ENCODE peak calls at places on chromosomes 11 and 22, in eight cellular contexts. One of them, this sample, is unnamed.

GRCh38 chr11:118086913-118087768 is at the start of gene SMIM35:
- DNase-seq in fibroblast of lung: no peak
- DNase-seq in kidney epithelial cell: no peak
- DNase-seq in Peyer's patch: no peak
- DNase-seq in GM23338: no peak
- DNase-seq in epithelial cell of esophagus: no peak
- DNase-seq in choroid plexus epithelial cell: no peak
- DNase-seq in BE2C: no peak
- DNase-seq in this sample: no peak

GRCh38 chr22:40204331-40205116 is 26.8 kb downstream of the TNRC6B start:
- DNase-seq in fibroblast of lung: peak; percentile 72
- DNase-seq in kidney epithelial cell: no peak
- DNase-seq in Peyer's patch: no peak
- DNase-seq in GM23338: no peak
- DNase-seq in epithelial cell of esophagus: no peak
- DNase-seq in choroid plexus epithelial cell: peak; percentile 61
- DNase-seq in BE2C: peak; percentile 87
- DNase-seq in this sample: no peak

GRCh38 chr22:26568207-26568706 is 21.7 kb downstream of the TPST2 start:
- DNase-seq in fibroblast of lung: peak; percentile 74
- DNase-seq in kidney epithelial cell: peak; percentile 39
- DNase-seq in Peyer's patch: no peak
- DNase-seq in GM23338: peak; percentile 92
- DNase-seq in epithelial cell of esophagus: peak; percentile 98
- DNase-seq in choroid plexus epithelial cell: peak; percentile 24
- DNase-seq in BE2C: no peak
- DNase-seq in this sample: no peak

GRCh38 chr22:40396882-40397281 is 26.5 kb downstream of the SGSM3 start:
- DNase-seq in fibroblast of lung: peak; percentile 77
- DNase-seq in kidney epithelial cell: peak; percentile 69
- DNase-seq in Peyer's patch: no peak
- DNase-seq in GM23338: peak; percentile 79
- DNase-seq in epithelial cell of esophagus: peak; percentile 97
- DNase-seq in choroid plexus epithelial cell: peak; percentile 71
- DNase-seq in BE2C: peak; percentile 67
- DNase-seq in this sample: no peak

GRCh38 chr11:57493507-57494503 is 21.7 kb downstream of the SLC43A1 start:
- DNase-seq in fibroblast of lung: no peak
- DNase-seq in kidney epithelial cell: no peak
- DNase-seq in Peyer's patch: peak; percentile 87
- DNase-seq in GM23338: peak; percentile 97
- DNase-seq in epithelial cell of esophagus: peak; percentile 73
- DNase-seq in choroid plexus epithelial cell: peak; percentile 40
- DNase-seq in BE2C: peak; percentile 41
- DNase-seq in this sample: peak; percentile 81

GRCh38 chr11:129788278-129788677 is 27.4 kb upstream of the TMEM45B start:
- DNase-seq in fibroblast of lung: no peak
- DNase-seq in kidney epithelial cell: no peak
- DNase-seq in Peyer's patch: no peak
- DNase-seq in GM23338: no peak
- DNase-seq in epithelial cell of esophagus: no peak
- DNase-seq in choroid plexus epithelial cell: no peak
- DNase-seq in BE2C: no peak
- DNase-seq in this sample: no peak

GRCh38 chr11:44178381-44178780 is 82.9 kb downstream of the EXT2 start:
- DNase-seq in fibroblast of lung: peak; percentile 49
- DNase-seq in kidney epithelial cell: no peak
- DNase-seq in Peyer's patch: no peak
- DNase-seq in GM23338: peak; percentile 61
- DNase-seq in epithelial cell of esophagus: no peak
- DNase-seq in choroid plexus epithelial cell: peak; percentile 72
- DNase-seq in BE2C: no peak
- DNase-seq in this sample: no peak

GRCh38 chr11:44443836-44444769 is 121.4 kb upstream of the CD82 start:
- DNase-seq in fibroblast of lung: no peak
- DNase-seq in kidney epithelial cell: no peak
- DNase-seq in Peyer's patch: no peak
- DNase-seq in GM23338: peak; percentile 55
- DNase-seq in epithelial cell of esophagus: no peak
- DNase-seq in choroid plexus epithelial cell: no peak
- DNase-seq in BE2C: no peak
- DNase-seq in this sample: no peak

GRCh38 chr11:77497368-77497767 is 23.5 kb upstream of the PAK1 start:
- DNase-seq in fibroblast of lung: no peak
- DNase-seq in kidney epithelial cell: no peak
- DNase-seq in Peyer's patch: no peak
- DNase-seq in GM23338: no peak
- DNase-seq in epithelial cell of esophagus: no peak
- DNase-seq in choroid plexus epithelial cell: no peak
- DNase-seq in BE2C: no peak
- DNase-seq in this sample: no peak

GRCh38 chr11:45921561-45922424 is 663 bp upstream of the LARGE2 start:
- DNase-seq in fibroblast of lung: no peak
- DNase-seq in kidney epithelial cell: no peak
- DNase-seq in Peyer's patch: peak; percentile 65
- DNase-seq in GM23338: peak; percentile 98
- DNase-seq in epithelial cell of esophagus: no peak
- DNase-seq in choroid plexus epithelial cell: no peak
- DNase-seq in BE2C: no peak
- DNase-seq in this sample: no peak

GRCh38 chr11:64799925-64800632 is 2.9 kb downstream of the MAP4K2 start:
- DNase-seq in fibroblast of lung: no peak
- DNase-seq in kidney epithelial cell: no peak
- DNase-seq in Peyer's patch: no peak
- DNase-seq in GM23338: no peak
- DNase-seq in epithelial cell of esophagus: no peak
- DNase-seq in choroid plexus epithelial cell: no peak
- DNase-seq in BE2C: peak; percentile 35
- DNase-seq in this sample: no peak

GRCh38 chr11:1564535-1565172 is 7.4 kb downstream of the DUSP8 start:
- DNase-seq in fibroblast of lung: peak; percentile 92
- DNase-seq in kidney epithelial cell: peak; percentile 81
- DNase-seq in Peyer's patch: peak; percentile 76
- DNase-seq in GM23338: peak; percentile 84
- DNase-seq in epithelial cell of esophagus: peak; percentile 74
- DNase-seq in choroid plexus epithelial cell: peak; percentile 81
- DNase-seq in BE2C: peak; percentile 73
- DNase-seq in this sample: no peak

GRCh38 chr11:47233989-47234668 is 14.5 kb downstream of the ACP2 start:
- DNase-seq in fibroblast of lung: peak; percentile 73
- DNase-seq in kidney epithelial cell: no peak
- DNase-seq in Peyer's patch: no peak
- DNase-seq in GM23338: peak; percentile 68
- DNase-seq in epithelial cell of esophagus: peak; percentile 71
- DNase-seq in choroid plexus epithelial cell: peak; percentile 76
- DNase-seq in BE2C: peak; percentile 29
- DNase-seq in this sample: no peak

GRCh38 chr11:92024788-92025187 is 199.8 kb upstream of the FAT3 start:
- DNase-seq in fibroblast of lung: no peak
- DNase-seq in kidney epithelial cell: no peak
- DNase-seq in Peyer's patch: no peak
- DNase-seq in GM23338: no peak
- DNase-seq in epithelial cell of esophagus: peak; percentile 35
- DNase-seq in choroid plexus epithelial cell: no peak
- DNase-seq in BE2C: no peak
- DNase-seq in this sample: no peak

GRCh38 chr11:17564687-17565042 is 17.6 kb downstream of the OTOG start:
- DNase-seq in fibroblast of lung: no peak
- DNase-seq in kidney epithelial cell: no peak
- DNase-seq in Peyer's patch: no peak
- DNase-seq in GM23338: peak; percentile 64
- DNase-seq in epithelial cell of esophagus: no peak
- DNase-seq in choroid plexus epithelial cell: no peak
- DNase-seq in BE2C: no peak
- DNase-seq in this sample: no peak

GRCh38 chr11:6456361-6457073 is 15.7 kb upstream of the HPX start:
- DNase-seq in fibroblast of lung: no peak
- DNase-seq in kidney epithelial cell: no peak
- DNase-seq in Peyer's patch: no peak
- DNase-seq in GM23338: no peak
- DNase-seq in epithelial cell of esophagus: no peak
- DNase-seq in choroid plexus epithelial cell: no peak
- DNase-seq in BE2C: no peak
- DNase-seq in this sample: no peak

GRCh38 chr22:18970180-18970947 is 34.3 kb upstream of the PRODH start:
- DNase-seq in fibroblast of lung: peak; percentile 30
- DNase-seq in kidney epithelial cell: no peak
- DNase-seq in Peyer's patch: no peak
- DNase-seq in GM23338: peak; percentile 86
- DNase-seq in epithelial cell of esophagus: peak; percentile 7
- DNase-seq in choroid plexus epithelial cell: no peak
- DNase-seq in BE2C: peak; percentile 74
- DNase-seq in this sample: peak; percentile 43
- TF ChIP-seq CTCF in fibroblast of lung: no peak
- TF ChIP-seq CTCF in kidney epithelial cell: no peak
- TF ChIP-seq CTCF in Peyer's patch: peak; percentile 4
- TF ChIP-seq CTCF in GM23338: peak; percentile 10
- TF ChIP-seq CTCF in epithelial cell of esophagus: no peak
- TF ChIP-seq CTCF in choroid plexus epithelial cell: no peak
- TF ChIP-seq CTCF in BE2C: no peak
- TF ChIP-seq CTCF in this sample: no peak

GRCh38 chr11:128550967-128551522 is 36.3 kb downstream of the ETS1 start:
- DNase-seq in fibroblast of lung: no peak
- DNase-seq in kidney epithelial cell: no peak
- DNase-seq in Peyer's patch: no peak
- DNase-seq in GM23338: no peak
- DNase-seq in epithelial cell of esophagus: no peak
- DNase-seq in choroid plexus epithelial cell: no peak
- DNase-seq in BE2C: no peak
- DNase-seq in this sample: no peak

GRCh38 chr11:128555606-128556005 is 31.8 kb downstream of the ETS1 start:
- DNase-seq in fibroblast of lung: peak; percentile 39
- DNase-seq in kidney epithelial cell: no peak
- DNase-seq in Peyer's patch: no peak
- DNase-seq in GM23338: peak; percentile 68
- DNase-seq in epithelial cell of esophagus: peak; percentile 29
- DNase-seq in choroid plexus epithelial cell: peak; percentile 54
- DNase-seq in BE2C: peak; percentile 53
- DNase-seq in this sample: no peak

GRCh38 chr11:128551641-128552335 is 35.6 kb downstream of the ETS1 start:
- DNase-seq in fibroblast of lung: no peak
- DNase-seq in kidney epithelial cell: no peak
- DNase-seq in Peyer's patch: peak; percentile 62
- DNase-seq in GM23338: no peak
- DNase-seq in epithelial cell of esophagus: no peak
- DNase-seq in choroid plexus epithelial cell: no peak
- DNase-seq in BE2C: no peak
- DNase-seq in this sample: peak; percentile 50

GRCh38 chr11:128552783-128553661 is 34.3 kb downstream of the ETS1 start:
- DNase-seq in fibroblast of lung: peak; percentile 61
- DNase-seq in kidney epithelial cell: peak; percentile 75
- DNase-seq in Peyer's patch: peak; percentile 83
- DNase-seq in GM23338: no peak
- DNase-seq in epithelial cell of esophagus: peak; percentile 96
- DNase-seq in choroid plexus epithelial cell: no peak
- DNase-seq in BE2C: no peak
- DNase-seq in this sample: peak; percentile 78

DNA sequence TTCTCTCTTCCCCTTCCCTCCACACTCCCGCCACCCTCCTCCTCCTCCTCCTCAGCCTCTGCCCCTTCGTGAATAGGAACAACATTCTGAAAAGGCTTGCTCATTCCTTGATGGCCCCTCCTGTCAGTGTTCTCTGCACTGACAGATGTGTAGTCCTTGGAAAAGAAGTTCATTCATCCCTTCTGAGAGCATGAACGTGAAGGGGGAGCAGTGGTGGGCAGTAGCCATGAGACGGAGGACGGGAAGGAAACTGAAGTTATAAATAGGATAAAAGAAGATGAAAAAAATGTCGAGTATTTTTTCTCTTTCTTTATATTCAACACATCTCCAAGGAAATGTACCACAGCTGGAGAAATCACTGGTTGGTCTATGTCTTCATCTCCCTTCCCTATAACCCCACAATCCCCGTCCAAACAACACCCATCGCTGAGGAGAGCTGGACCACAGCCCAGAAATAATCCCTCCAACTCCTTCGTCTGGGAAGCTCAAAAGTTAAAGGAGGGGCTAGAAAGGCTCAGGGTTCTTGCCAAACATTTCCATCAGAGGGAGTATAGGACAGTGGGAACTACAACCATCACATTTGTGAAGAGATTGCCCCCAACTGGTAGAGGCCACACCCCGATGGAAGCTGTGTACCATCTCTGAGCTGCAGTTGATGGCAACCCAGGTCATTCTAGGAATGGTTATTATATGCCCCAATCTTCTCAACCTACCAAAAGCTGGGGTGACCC is 33.5 kb downstream of the ETS1 start:
- DNase-seq in fibroblast of lung: no peak
- DNase-seq in kidney epithelial cell: no peak
- DNase-seq in Peyer's patch: no peak
- DNase-seq in GM23338: no peak
- DNase-seq in epithelial cell of esophagus: no peak
- DNase-seq in choroid plexus epithelial cell: peak; percentile 50
- DNase-seq in BE2C: no peak
- DNase-seq in this sample: no peak
- TF ChIP-seq CTCF in fibroblast of lung: peak; percentile 37
- TF ChIP-seq CTCF in kidney epithelial cell: no peak
- TF ChIP-seq CTCF in Peyer's patch: no peak
- TF ChIP-seq CTCF in GM23338: peak; percentile 53
- TF ChIP-seq CTCF in epithelial cell of esophagus: no peak
- TF ChIP-seq CTCF in choroid plexus epithelial cell: peak; percentile 45
- TF ChIP-seq CTCF in BE2C: peak; percentile 59
- TF ChIP-seq CTCF in this sample: peak; percentile 49

GRCh38 chr11:3926458-3927095 is 71.1 kb downstream of the STIM1 start:
- DNase-seq in fibroblast of lung: peak; percentile 34
- DNase-seq in kidney epithelial cell: no peak
- DNase-seq in Peyer's patch: no peak
- DNase-seq in GM23338: no peak
- DNase-seq in epithelial cell of esophagus: peak; percentile 40
- DNase-seq in choroid plexus epithelial cell: no peak
- DNase-seq in BE2C: no peak
- DNase-seq in this sample: no peak
- TF ChIP-seq CTCF in fibroblast of lung: no peak
- TF ChIP-seq CTCF in kidney epithelial cell: no peak
- TF ChIP-seq CTCF in Peyer's patch: no peak
- TF ChIP-seq CTCF in GM23338: no peak
- TF ChIP-seq CTCF in epithelial cell of esophagus: no peak
- TF ChIP-seq CTCF in choroid plexus epithelial cell: no peak
- TF ChIP-seq CTCF in BE2C: no peak
- TF ChIP-seq CTCF in this sample: no peak

DNA sequence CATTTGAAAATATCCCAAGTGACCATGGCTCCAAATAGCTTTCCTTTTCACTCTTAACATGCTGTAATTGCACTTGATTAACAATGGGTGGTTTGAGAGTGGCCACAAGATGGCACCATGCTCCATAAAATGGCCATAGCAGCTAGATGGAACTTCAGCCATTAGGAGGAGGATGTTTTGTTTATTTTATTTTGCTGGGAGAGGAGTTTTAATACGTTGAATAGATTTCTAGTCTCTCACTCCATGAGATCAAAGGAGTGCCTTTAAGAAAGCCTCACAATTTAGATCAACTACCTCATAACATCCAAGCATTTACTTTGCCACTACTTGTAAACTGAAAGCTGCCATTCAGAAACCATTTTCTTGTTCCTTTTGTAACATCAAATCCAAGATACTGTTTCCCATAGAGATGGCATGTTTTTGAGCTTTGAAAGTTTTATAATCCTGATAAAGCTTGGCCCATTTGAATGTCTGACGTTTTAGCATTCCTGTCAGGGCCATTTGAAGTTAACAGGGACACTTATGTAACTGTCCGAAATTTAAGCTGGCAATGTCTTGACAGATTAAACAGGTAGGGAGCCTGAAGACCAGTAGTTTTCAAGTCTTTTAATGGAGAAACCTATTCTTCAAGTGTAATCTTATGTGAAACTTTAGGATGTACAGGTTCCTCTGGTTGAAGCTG is 4.7 kb downstream of the FEN1 start:
- DNase-seq in fibroblast of lung: peak; percentile 76
- DNase-seq in kidney epithelial cell: peak; percentile 43
- DNase-seq in Peyer's patch: peak; percentile 94
- DNase-seq in GM23338: peak; percentile 85
- DNase-seq in epithelial cell of esophagus: peak; percentile 86
- DNase-seq in choroid plexus epithelial cell: peak; percentile 95
- DNase-seq in BE2C: peak; percentile 67
- DNase-seq in this sample: peak; percentile 76
- TF ChIP-seq CTCF in fibroblast of lung: peak; percentile 82
- TF ChIP-seq CTCF in kidney epithelial cell: peak; percentile 72
- TF ChIP-seq CTCF in Peyer's patch: peak; percentile 98
- TF ChIP-seq CTCF in GM23338: peak; percentile 93
- TF ChIP-seq CTCF in epithelial cell of esophagus: peak; percentile 83
- TF ChIP-seq CTCF in choroid plexus epithelial cell: peak; percentile 89
- TF ChIP-seq CTCF in BE2C: peak; percentile 70
- TF ChIP-seq CTCF in this sample: peak; percentile 70

This sample was measured in GM13976.